ENCODE peak calls at places on chromosomes 4 and X, in seven cellular contexts. M is stimulated activated CD4-positive, alpha-beta T cell treated with anti-CD3 and anti-CD28 coated beads, Interleukin-12 subunit alpha, Interleukin-12 subunit beta, amount 100 ng/mL, for 48 hours; W is putamen; H is left lung; L is HCT116; D is brain microvascular endothelial cell; O is occipital lobe. G is an unnamed sample.
A peak's percentile ranks its signal among the peaks of the same experiment; 100 is the strongest.

GRCh38 chrX:106363214-106363613 is 195.1 kb downstream of the PWWP3B start:
- DNase-seq in M (no peak), W (no peak), H (no peak), L (no peak), D (no peak), O (no peak), G (no peak)

GRCh38 chrX:153420851-153421599 is 9.8 kb downstream of the ZFP92 start:
- DNase-seq in M (no peak), W (no peak), H (no peak), L (no peak), D (no peak), O (no peak), G (no peak)

GRCh38 chrX:22395372-22395771 is 122.7 kb downstream of the CBLL2 start:
- DNase-seq in M (no peak), W (no peak), H (no peak), L (no peak), D (peak; percentile 18), O (no peak), G (no peak)

GRCh38 chr4:164621886-164622521 is 131.9 kb upstream of the SMIM31 start:
- DNase-seq in M (no peak), W (no peak), H (no peak), L (no peak), D (no peak), O (no peak), G (no peak)

GRCh38 chr4:121785479-121785878 is 15.6 kb upstream of the EXOSC9 start:
- DNase-seq in M (no peak), W (peak; percentile 7), H (no peak), L (no peak), D (no peak), O (peak; percentile 77), G (no peak)

GRCh38 chrX:136094962-136095361 is 52.4 kb upstream of the FHL1 start:
- DNase-seq in M (no peak), W (no peak), H (no peak), L (no peak), D (peak; percentile 3), O (no peak), G (no peak)

GRCh38 chr4:26116057-26116456 is 202.0 kb downstream of the SMIM20 start:
- DNase-seq in M (no peak), W (no peak), H (no peak), L (no peak), D (no peak), O (no peak), G (no peak)

GRCh38 chr4:84804126-84804525 is 162.4 kb downstream of the WDFY3 start:
- DNase-seq in M (no peak), W (peak; percentile 50), H (no peak), L (no peak), D (peak; percentile 29), O (peak; percentile 28), G (peak; percentile 59)

GRCh38 chr4:185872747-185873380 is 60.9 kb upstream of the SORBS2 start:
- DNase-seq in M (no peak), W (no peak), H (no peak), L (peak; percentile 26), D (no peak), O (no peak), G (no peak)

GRCh38 chrX:70353524-70353923 is 63.6 kb downstream of the KIF4A start:
- DNase-seq in M (no peak), W (no peak), H (no peak), L (no peak), D (no peak), O (no peak), G (no peak)

GRCh38 chr4:82423245-82424054 is 6.8 kb downstream of the HNRNPDL start:
- DNase-seq in M (no peak), W (no peak), H (no peak), L (no peak), D (no peak), O (no peak), G (no peak)

GRCh38 chr4:6422105-6422504 is 50.3 kb downstream of the PPP2R2C start:
- DNase-seq in M (no peak), W (no peak), H (no peak), L (no peak), D (no peak), O (no peak), G (no peak)

GRCh38 chr4:149823770-149824221 is 8.2 kb upstream of the IQCM start:
- DNase-seq in M (no peak), W (no peak), H (no peak), L (peak; percentile 39), D (peak; percentile 61), O (no peak), G (peak; percentile 14)

GRCh38 chr4:7186516-7187296 is 5.6 kb upstream of the SORCS2 start:
- DNase-seq in M (no peak), W (no peak), H (peak; percentile 20), L (no peak), D (no peak), O (no peak), G (no peak)

GRCh38 chr4:160826339-160826679 is 1337.5 kb downstream of the FSTL5 start:
- DNase-seq in M (no peak), W (no peak), H (no peak), L (no peak), D (no peak), O (no peak), G (no peak)

G was measured in pons.